ENCODE peak calls at places on chromosomes 1 and 21, in five cellular contexts. Y is HEK293T, J is HepG2, C is GM12878, R is K562. A is an unnamed sample.

GRCh38 chr1:97918961-97919360 is 1.9 kb downstream of the DPYD start:
- DNase-seq in Y (no peak), J (no peak), C (no peak), R (no peak), A (no peak)

GRCh38 chr1:205709059-205709398 is 28.7 kb upstream of the SLC45A3 start:
- DNase-seq in Y (no peak), J (peak; percentile 47), C (no peak), R (no peak), A (no peak)

GRCh38 chr1:94884101-94884875 is 42.6 kb downstream of the CNN3 start:
- DNase-seq in Y (no peak), J (peak; percentile 71), C (no peak), R (no peak), A (peak; percentile 71)

GRCh38 chr1:228452194-228453021 is 34.8 kb upstream of the RNF187 start:
- DNase-seq in Y (no peak), J (no peak), C (no peak), R (peak; percentile 73), A (no peak)

GRCh38 chr21:35190201-35190701 is 141.1 kb upstream of the RUNX1 start:
- DNase-seq in Y (no peak), J (no peak), C (no peak), R (no peak), A (no peak)

GRCh38 chr1:13723810-13724209 is 23.8 kb downstream of the PRDM2 start:
- DNase-seq in Y (no peak), J (no peak), C (no peak), R (no peak), A (no peak)

GRCh38 chr21:41294548-41295231 is 21.9 kb upstream of the FAM3B start:
- DNase-seq in Y (no peak), J (no peak), C (no peak), R (no peak), A (no peak)

GRCh38 chr1:116360435-116361173 is 12.4 kb upstream of the ATP1A1 start:
- DNase-seq in Y (no peak), J (no peak), C (no peak), R (peak; percentile 59), A (no peak)

GRCh38 chr1:30319765-30320580 is 403.4 kb downstream of the MATN1 start:
- DNase-seq in Y (no peak), J (no peak), C (no peak), R (no peak), A (no peak)

GRCh38 chr1:56169856-56170255 is 409.5 kb downstream of the PLPP3 start:
- DNase-seq in Y (no peak), J (no peak), C (no peak), R (no peak), A (no peak)

GRCh38 chr21:45432575-45433255 is 27.8 kb downstream of the COL18A1 start:
- DNase-seq in Y (no peak), J (peak; percentile 79), C (no peak), R (no peak), A (no peak)

GRCh38 chr1:43273708-43274107 is 3.9 kb downstream of the TMEM125 start:
- DNase-seq in Y (no peak), J (no peak), C (no peak), R (no peak), A (no peak)

GRCh38 chr1:212743901-212744475 is 44.3 kb upstream of the BATF3 start:
- DNase-seq in Y (no peak), J (no peak), C (no peak), R (no peak), A (no peak)

GRCh38 chr1:29123871-29124365 is at the start of gene TMEM200B:
- DNase-seq in Y (no peak), J (no peak), C (no peak), R (no peak), A (peak; percentile 58)

GRCh38 chr1:20191266-20191665 is 4.9 kb upstream of the PLA2G2C start:
- DNase-seq in Y (no peak), J (no peak), C (no peak), R (no peak), A (no peak)

GRCh38 chr1:160095382-160096105 is 2.9 kb downstream of the IGSF8 start:
- DNase-seq in Y (no peak), J (no peak), C (no peak), R (no peak), A (no peak)

GRCh38 chr1:51768971-51769601 is 109.4 kb downstream of the NRDC start:
- DNase-seq in Y (peak; percentile 53), J (peak; percentile 58), C (no peak), R (peak; percentile 66), A (peak; percentile 58)

GRCh38 chr1:65176071-65176470 is 28.1 kb downstream of the AK4 start:
- DNase-seq in Y (no peak), J (no peak), C (no peak), R (no peak), A (no peak)

GRCh38 chr1:65178235-65178634 is 30.2 kb downstream of the AK4 start:
- DNase-seq in Y (no peak), J (no peak), C (no peak), R (peak; percentile 21), A (no peak)

GRCh38 chr1:65179148-65179547 is 31.1 kb downstream of the AK4 start:
- DNase-seq in Y (no peak), J (no peak), C (no peak), R (no peak), A (no peak)

GRCh38 chr1:65176571-65176970 is 28.6 kb downstream of the AK4 start:
- DNase-seq in Y (no peak), J (no peak), C (no peak), R (no peak), A (no peak)

DNA sequence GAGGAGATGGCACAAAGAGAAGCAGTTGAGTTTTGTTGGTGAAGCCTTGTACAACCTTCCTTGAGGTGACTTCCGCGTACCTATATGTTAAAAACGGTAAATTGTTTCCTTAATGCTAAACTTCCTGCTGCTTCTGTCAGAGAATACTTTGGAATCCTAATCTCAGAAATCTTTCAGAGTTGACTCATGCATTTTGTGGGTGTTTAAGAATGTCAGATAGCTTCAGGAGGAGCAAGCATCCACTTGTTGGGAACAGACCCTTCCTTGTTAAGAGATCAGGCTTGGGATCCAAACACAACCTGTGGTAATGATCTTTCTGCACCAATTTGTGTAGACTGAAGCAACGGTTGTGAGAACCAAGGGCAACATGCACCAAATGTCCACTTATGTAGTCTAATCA is 29.5 kb downstream of the AK4 start:
- DNase-seq in Y (no peak), J (no peak), C (no peak), R (no peak), A (no peak)
- TF ChIP-seq FOXM1 in Y (no peak), J (no peak), C (no peak), R (no peak), A (no peak)

GRCh38 chr1:182575540-182576149 is 13.4 kb downstream of the RNASEL start:
- DNase-seq in Y (no peak), J (peak; percentile 39), C (no peak), R (no peak), A (no peak)
- TF ChIP-seq FOXM1 in Y (no peak), J (no peak), C (no peak), R (no peak), A (no peak)

GRCh38 chr1:86858524-86859261 is 55.2 kb downstream of the SELENOF start:
- DNase-seq in Y (no peak), J (no peak), C (no peak), R (no peak), A (no peak)
- TF ChIP-seq FOXM1 in Y (no peak), J (no peak), C (no peak), R (no peak), A (no peak)

GRCh38 chr1:111622166-111622565 is 2.6 kb downstream of the RAP1A start:
- DNase-seq in Y (no peak), J (no peak), C (no peak), R (no peak), A (no peak)
- TF ChIP-seq FOXM1 in Y (no peak), J (no peak), C (no peak), R (no peak), A (no peak)

GRCh38 chr21:38679531-38679930 is 126.2 kb upstream of the ETS2 start:
- DNase-seq in Y (no peak), J (no peak), C (peak; percentile 9), R (no peak), A (no peak)
- TF ChIP-seq FOXM1 in Y (no peak), J (no peak), C (no peak), R (no peak), A (no peak)

GRCh38 chr1:24864409-24864808 is 65.7 kb downstream of the RUNX3 start:
- DNase-seq in Y (no peak), J (peak; percentile 75), C (no peak), R (no peak), A (no peak)
- TF ChIP-seq FOXM1 in Y (no peak), J (no peak), C (no peak), R (no peak), A (no peak)

GRCh38 chr1:63713627-63714481 is 60.0 kb upstream of the ROR1 start:
- DNase-seq in Y (no peak), J (no peak), C (no peak), R (no peak), A (no peak)
- TF ChIP-seq FOXM1 in Y (no peak), J (no peak), C (no peak), R (no peak), A (no peak)

GRCh38 chr1:15410223-15410883 is 665 bp downstream of the EFHD2 start:
- DNase-seq in Y (no peak), J (no peak), C (no peak), R (no peak), A (peak; percentile 72)
- TF ChIP-seq FOXM1 in Y (no peak), J (no peak), C (no peak), R (no peak), A (no peak)